ENCODE peak calls at places on chromosomes 13 and 19, in five cellular contexts. Y, T, H, F and N are unnamed samples.

GRCh38 chr19:8204961-8205360 is 4.2 kb upstream of the CERS4 start:
- DNase-seq in Y (no peak), T (no peak), H (no peak), F (no peak), N (no peak)

GRCh38 chr19:39695759-39696158 is 8.5 kb upstream of the LGALS14 start:
- DNase-seq in Y (no peak), T (no peak), H (no peak), F (no peak), N (no peak)

GRCh38 chr13:93922063-93922462 is 557.4 kb downstream of the DCT start:
- DNase-seq in Y (no peak), T (peak), H (no peak), F (no peak), N (no peak)

GRCh38 chr19:45076029-45076850 is at the start of gene ZNF296:
- DNase-seq in Y (peak), T (peak), H (peak), F (no peak), N (peak)

GRCh38 chr13:34025746-34026145 is 207.8 kb downstream of the RFC3 start:
- DNase-seq in Y (no peak), T (peak), H (no peak), F (no peak), N (no peak)

GRCh38 chr19:7348587-7349230 is at the start of gene ARHGEF18:
- DNase-seq in Y (peak), T (no peak), H (no peak), F (no peak), N (peak)

GRCh38 chr13:40800559-40800958 is 11.1 kb downstream of the SLC25A15 start:
- DNase-seq in Y (no peak), T (no peak), H (no peak), F (no peak), N (no peak)

GRCh38 chr13:49292742-49293498 is 45.2 kb downstream of the CDADC1 start:
- DNase-seq in Y (no peak), T (peak), H (peak), F (no peak), N (peak)

GRCh38 chr13:33188093-33188882 is 97.3 kb downstream of the STARD13 start:
- DNase-seq in Y (no peak), T (no peak), H (no peak), F (no peak), N (no peak)

GRCh38 chr13:50410921-50411712 is 395.9 kb downstream of the KCNRG start:
- DNase-seq in Y (no peak), T (peak), H (no peak), F (no peak), N (peak)

GRCh38 chr13:112821340-112822055 is 131.7 kb downstream of the ATP11A start:
- DNase-seq in Y (no peak), T (no peak), H (no peak), F (no peak), N (no peak)

GRCh38 chr19:31528261-31528660 is 179.0 kb upstream of the TSHZ3 start:
- DNase-seq in Y (no peak), T (no peak), H (no peak), F (peak), N (no peak)

GRCh38 chr13:33111414-33112110 is 95.3 kb downstream of the KL start:
- DNase-seq in Y (peak), T (peak), H (no peak), F (no peak), N (peak)

GRCh38 chr19:56393119-56394012 is at the start of gene ZNF582:
- DNase-seq in Y (peak), T (peak), H (peak), F (peak), N (peak)

GRCh38 chr19:51714848-51715247 is 8.9 kb downstream of the HAS1 start:
- DNase-seq in Y (no peak), T (no peak), H (no peak), F (no peak), N (no peak)

GRCh38 chr13:46593403-46593802 is 40.4 kb downstream of the LRCH1 start:
- DNase-seq in Y (no peak), T (no peak), H (no peak), F (no peak), N (no peak)

GRCh38 chr19:16920816-16921529 is 32.2 kb downstream of the F2RL3 start:
- DNase-seq in Y (no peak), T (peak), H (peak), F (no peak), N (no peak)
- H3K27ac ChIP-seq in Y (no peak), T (no peak), H (no peak), F (no peak), N (no peak)

DNA sequence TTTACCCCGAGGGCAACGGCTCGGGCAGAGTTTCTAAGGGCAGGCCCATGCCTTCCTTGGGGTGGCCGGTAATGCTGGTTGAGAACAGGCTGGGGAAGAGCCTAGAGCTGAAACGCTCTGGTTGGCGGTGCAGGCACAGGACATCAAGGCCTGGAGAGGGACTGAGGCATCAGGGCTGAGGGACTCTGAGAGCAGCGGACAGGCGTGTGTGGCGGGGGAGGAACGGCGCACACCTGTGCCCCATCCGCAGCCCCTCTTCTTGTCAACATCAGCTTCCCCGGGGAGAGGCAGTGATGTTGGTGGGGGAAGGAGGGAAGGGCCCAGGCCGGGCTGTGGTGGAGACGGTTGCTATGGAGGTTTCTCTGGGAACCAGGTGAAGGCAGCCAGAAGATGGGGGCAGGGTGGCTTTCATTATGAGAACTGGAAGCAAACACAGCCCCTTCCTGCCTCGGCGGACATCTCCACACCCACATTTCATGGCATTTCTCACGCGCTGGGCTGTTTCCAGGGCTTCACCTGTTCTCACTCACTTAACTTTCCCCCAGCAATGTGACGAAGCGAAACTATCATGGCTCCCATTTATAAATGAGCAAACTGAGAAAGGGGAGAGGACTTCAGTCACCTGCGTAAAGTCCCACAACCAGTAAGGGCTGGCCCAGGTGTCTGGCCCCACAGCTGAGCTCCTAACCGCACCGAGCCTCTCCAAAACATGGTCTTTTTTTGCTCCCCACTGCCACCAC is 8.2 kb upstream of the ATF5 start:
- DNase-seq in Y (no peak), T (no peak), H (no peak), F (no peak), N (peak)
- H3K4me3 ChIP-seq in Y (no peak), T (no peak), H (no peak), F (no peak), N (no peak)

GRCh38 chr19:10252707-10253106 is 693 bp downstream of the MRPL4 start:
- DNase-seq in Y (no peak), T (no peak), H (no peak), F (no peak), N (no peak)

GRCh38 chr19:10251792-10252694 is at the start of gene MRPL4:
- DNase-seq in Y (peak), T (peak), H (peak), F (peak), N (peak)

GRCh38 chr19:10256551-10256950 is 4.5 kb downstream of the MRPL4 start:
- DNase-seq in Y (no peak), T (no peak), H (no peak), F (no peak), N (no peak)

GRCh38 chr19:10255358-10255757 is 3.3 kb downstream of the MRPL4 start:
- DNase-seq in Y (no peak), T (no peak), H (no peak), F (no peak), N (no peak)

DNA sequence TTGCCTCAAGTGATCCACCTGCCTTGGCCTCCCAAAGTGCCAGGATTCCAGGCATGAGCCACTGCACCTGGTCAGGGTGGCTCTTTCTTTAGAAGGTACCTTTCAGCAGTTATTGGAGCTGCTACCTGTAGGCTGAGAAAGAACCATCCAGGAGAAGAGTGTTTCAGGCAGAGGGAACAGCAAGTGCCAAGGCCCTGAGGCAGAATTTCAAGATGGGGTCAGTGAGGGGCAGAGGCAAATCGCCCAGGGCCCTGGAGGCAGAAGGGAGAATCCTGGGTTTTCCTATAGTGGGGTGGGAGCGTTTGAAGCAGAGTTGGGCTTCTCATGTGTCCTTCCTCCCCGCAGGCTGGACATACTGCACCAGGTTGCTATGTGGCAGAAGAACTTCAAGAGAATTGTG is 2.2 kb downstream of the MRPL4 start:
- DNase-seq in Y (no peak), T (no peak), H (no peak), F (no peak), N (no peak)
- H3K27ac ChIP-seq in Y (no peak), T (no peak), H (no peak), F (no peak), N (no peak)

GRCh38 chr19:55012294-55012693 is 25.8 kb downstream of the GP6 start:
- DNase-seq in Y (no peak), T (no peak), H (no peak), F (no peak), N (no peak)
- H3K4me3 ChIP-seq in Y (no peak), T (no peak), H (no peak), F (no peak), N (no peak)